ENCODE peak calls at places on chromosomes 12 and 14, in five cellular contexts. R is lower leg skin, P is adrenal gland, L is upper lobe of left lung, T is breast epithelium. M is an unnamed sample.

GRCh38 chr12:92300781-92301180 is 155.1 kb upstream of the BTG1 start:
- DNase-seq in R (no peak), L (no peak), P (no peak), T (no peak), M (no peak)

GRCh38 chr14:56331815-56332214 is 213.6 kb downstream of the PELI2 start:
- DNase-seq in P (no peak), T (no peak), L (no peak), R (no peak), M (no peak)

GRCh38 chr12:44875417-44875953 is 630 bp downstream of the NELL2 start:
- DNase-seq in P (no peak), T (no peak), R (peak; percentile 62), L (peak; percentile 44), M (no peak)

GRCh38 chr12:5210179-5210917 is 166.7 kb downstream of the KCNA5 start:
- DNase-seq in T (no peak), R (no peak), L (no peak), P (no peak), M (no peak)

GRCh38 chr14:89479802-89480201 is 62.8 kb upstream of the FOXN3 start:
- DNase-seq in L (no peak), P (no peak), T (no peak), R (no peak), M (no peak)

GRCh38 chr14:101198398-101199027 is 295.0 kb upstream of the RTL1 start:
- DNase-seq in T (peak; percentile 30), P (peak; percentile 9), L (peak; percentile 64), R (peak; percentile 63), M (no peak)

GRCh38 chr12:42002563-42002962 is 142.1 kb downstream of the GXYLT1 start:
- DNase-seq in L (no peak), T (no peak), P (no peak), R (no peak), M (no peak)

GRCh38 chr12:49783917-49784676 is 42.7 kb downstream of the TMBIM6 start:
- DNase-seq in R (no peak), T (no peak), P (peak; percentile 65), L (no peak), M (peak; percentile 24)

DNA sequence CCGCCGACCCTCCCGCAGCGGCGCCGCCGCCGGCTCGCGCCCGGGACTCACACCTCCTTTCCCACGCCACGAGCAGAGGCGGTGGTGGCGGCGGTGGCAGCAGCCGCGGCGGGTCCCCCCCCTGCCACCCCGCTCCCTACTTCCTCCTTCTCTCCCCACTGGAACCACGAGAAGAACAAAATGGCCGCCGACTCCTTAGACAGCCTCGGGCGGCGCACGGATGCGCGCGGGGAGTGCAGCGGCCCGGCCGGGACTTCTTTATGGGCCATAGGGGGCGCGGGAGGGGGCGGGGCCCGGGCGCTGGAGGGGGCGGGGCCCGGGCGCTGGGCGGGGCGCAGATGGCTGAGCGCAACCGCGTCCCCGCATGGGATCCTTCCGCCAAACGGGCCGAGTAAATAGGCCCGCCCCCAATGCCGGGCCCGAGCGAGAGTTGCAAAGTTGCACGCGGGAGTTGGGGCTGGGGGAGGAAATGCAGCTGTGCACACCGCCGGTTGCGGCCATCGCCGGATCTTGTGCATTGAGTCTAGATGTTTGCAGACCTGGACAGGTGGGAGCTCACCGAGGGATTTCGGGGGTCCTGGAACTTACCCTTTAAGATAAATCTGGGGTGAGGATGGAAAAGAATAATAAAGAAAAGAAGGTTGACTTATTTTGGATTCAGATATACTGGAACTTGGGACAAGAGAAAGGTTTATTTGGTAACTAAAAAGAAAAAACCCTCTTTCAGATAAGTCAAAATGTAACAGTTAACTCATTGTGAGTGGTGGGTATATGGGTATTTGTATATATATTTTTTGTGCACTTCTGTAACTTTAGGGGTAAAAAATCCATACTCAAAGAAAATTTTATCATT is at the start of gene PPP1CC:
- DNase-seq in R (peak; percentile 98), T (peak; percentile 91), P (peak; percentile 97), L (peak; percentile 98), M (peak; percentile 97)
- TF ChIP-seq POLR2A in R (no peak), T (no peak), P (peak; percentile 63), L (peak; percentile 81), M (peak; percentile 58)

GRCh38 chr14:52315355-52315718 is 1.2 kb downstream of the PTGER2 start:
- DNase-seq in R (no peak), P (no peak), L (no peak), T (no peak), M (no peak)
- TF ChIP-seq POLR2A in R (no peak), P (no peak), L (peak; percentile 69), T (no peak), M (no peak)

DNA sequence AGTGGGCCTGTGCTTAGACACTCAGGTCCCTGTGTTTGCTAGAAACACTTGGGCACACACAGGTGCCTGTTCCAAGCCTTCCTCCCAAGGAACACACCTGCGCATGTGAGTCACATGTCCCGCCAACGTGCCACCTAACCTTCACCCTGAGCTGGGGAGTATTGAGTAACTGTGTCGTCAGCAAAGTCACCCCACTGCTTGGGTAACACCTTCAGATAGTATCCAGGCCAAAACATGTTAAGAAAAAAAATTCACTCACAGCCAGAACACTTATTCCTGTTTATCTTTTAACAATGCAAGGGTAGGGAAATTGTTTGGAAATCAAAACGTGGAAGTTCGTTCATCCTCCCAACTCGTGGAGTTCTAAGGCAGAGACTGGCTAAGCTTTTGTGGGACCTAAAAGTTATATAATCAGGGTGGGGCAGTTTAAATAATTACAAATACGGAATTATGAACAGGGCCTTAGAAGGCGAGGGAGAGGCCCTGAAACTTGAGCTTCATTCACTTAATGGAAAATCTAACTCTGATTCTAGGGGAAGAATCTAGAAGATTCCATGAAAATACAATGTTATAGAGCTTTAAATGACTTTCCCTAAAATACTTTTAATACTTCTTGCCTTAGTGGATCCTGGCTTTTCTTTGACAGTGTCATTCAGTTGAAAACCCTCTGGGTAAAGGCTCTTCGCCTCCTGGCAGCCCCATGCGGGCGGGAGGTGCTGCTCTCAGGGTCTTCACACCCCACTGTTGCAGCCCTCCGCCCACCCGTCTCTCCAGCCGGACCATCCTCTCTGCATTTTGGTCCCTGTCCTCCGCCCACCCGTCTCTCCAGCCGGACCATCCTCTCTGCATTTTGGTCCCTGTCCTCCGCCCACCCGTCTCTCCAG is 30.3 kb upstream of the ADIPOR2 start:
- DNase-seq in T (peak; percentile 60), L (no peak), R (peak; percentile 95), P (peak; percentile 87), M (peak; percentile 55)
- TF ChIP-seq POLR2A in T (no peak), L (peak; percentile 57), R (no peak), P (no peak), M (no peak)

GRCh38 chr12:31323466-31324115 is 2.4 kb downstream of the SINHCAF start:
- DNase-seq in R (peak; percentile 87), T (peak; percentile 61), P (peak; percentile 62), L (no peak), M (peak; percentile 80)

GRCh38 chr12:31322651-31323248 is 3.2 kb downstream of the SINHCAF start:
- DNase-seq in T (no peak), R (no peak), L (no peak), P (peak; percentile 58), M (peak; percentile 18)

GRCh38 chr12:31324845-31325523 is 966 bp downstream of the SINHCAF start:
- DNase-seq in R (peak; percentile 92), P (peak; percentile 79), T (peak; percentile 63), L (peak; percentile 91), M (peak; percentile 82)

GRCh38 chr12:31325524-31325875 is 450 bp downstream of the SINHCAF start:
- DNase-seq in R (peak; percentile 87), P (peak; percentile 64), L (no peak), T (no peak), M (no peak)

GRCh38 chr12:31324116-31324844 is 1.7 kb downstream of the SINHCAF start:
- DNase-seq in L (peak; percentile 95), T (peak; percentile 69), P (peak; percentile 76), R (peak; percentile 93), M (peak; percentile 85)
- TF ChIP-seq POLR2A in L (peak; percentile 73), T (no peak), P (no peak), R (no peak), M (peak; percentile 4)

DNA sequence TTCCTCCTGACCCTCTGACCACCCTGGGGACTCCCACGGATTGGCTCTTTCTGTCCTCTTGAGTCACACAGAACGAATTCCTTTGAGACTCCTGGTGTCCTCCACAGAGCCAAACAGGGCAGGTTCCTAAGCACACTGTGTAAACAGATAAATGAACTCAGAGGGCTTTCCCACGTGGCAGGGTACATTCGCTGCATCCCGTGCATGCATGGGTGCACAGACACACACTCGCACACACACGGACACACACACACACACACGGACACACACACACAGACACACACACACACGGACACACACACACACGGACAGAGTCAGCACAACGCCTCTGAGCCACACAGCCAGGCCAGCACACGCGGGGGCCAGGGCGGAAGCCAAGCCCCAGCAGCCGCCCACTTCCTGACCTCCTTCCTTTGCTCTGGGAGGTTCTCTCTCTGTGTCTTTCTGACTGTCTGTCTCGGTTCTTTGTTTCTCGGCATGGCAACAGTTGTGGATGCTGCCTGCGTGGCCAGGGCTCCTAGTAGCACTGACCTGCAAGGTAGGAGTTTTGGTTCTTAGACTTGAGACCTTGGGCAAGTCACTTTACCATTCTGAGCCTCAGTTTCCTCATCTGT is 706 bp downstream of the CRACR2A start:
- DNase-seq in P (no peak), L (peak; percentile 87), R (peak; percentile 89), T (no peak), M (peak; percentile 57)
- TF ChIP-seq POLR2A in P (no peak), L (no peak), R (no peak), T (no peak), M (peak; percentile 23)

DNA sequence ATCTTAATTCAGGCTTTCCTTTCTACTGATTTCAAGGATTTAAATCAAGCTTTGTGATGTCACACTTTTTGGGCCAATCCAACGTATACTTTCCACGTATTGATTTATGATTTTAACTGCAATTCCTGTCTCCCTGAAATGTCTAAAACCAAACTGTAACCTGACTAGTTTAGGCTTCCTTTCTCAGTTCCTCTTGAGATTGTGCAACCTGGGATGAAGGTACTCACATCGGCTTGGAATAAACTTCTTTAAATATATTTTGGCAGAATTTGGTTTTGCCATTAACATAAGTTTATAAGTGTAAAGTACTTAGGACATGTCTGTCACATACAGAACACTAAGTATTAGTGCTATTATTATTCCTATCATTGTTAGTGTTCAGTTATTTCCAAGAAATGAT is 224.6 kb downstream of the CRADD start:
- DNase-seq in T (no peak), L (no peak), R (no peak), P (no peak), M (no peak)
- TF ChIP-seq POLR2A in T (no peak), L (no peak), R (no peak), P (no peak), M (no peak)

M was measured in erythroblast.